ENCODE peak calls at places on chromosome 3, in five cellular contexts. V is WTC11, P is HepG2, Q is K562, W is GM12878. R is an unnamed sample.

GRCh38 chr3:187807086-187807862 is 62.0 kb upstream of the BCL6 start:
- DNase-seq in V (no peak), P (no peak), Q (no peak), W (no peak), R (no peak)

GRCh38 chr3:141384157-141384556 is 15.9 kb downstream of the ZBTB38 start:
- DNase-seq in V (no peak), P (no peak), Q (no peak), W (no peak), R (no peak)

GRCh38 chr3:161337311-161337710 is 34.0 kb downstream of the SPTSSB start:
- DNase-seq in V (no peak), P (no peak), Q (no peak), W (no peak), R (no peak)

GRCh38 chr3:29281265-29282228 is 676 bp downstream of the RBMS3 start:
- DNase-seq in V (no peak), P (no peak), Q (no peak), W (peak), R (peak)

GRCh38 chr3:113117511-113118302 is 93.7 kb upstream of the BOC start:
- DNase-seq in V (no peak), P (no peak), Q (no peak), W (no peak), R (no peak)

GRCh38 chr3:171811059-171811912 is 1.0 kb upstream of the PLD1 start:
- DNase-seq in V (no peak), P (peak), Q (peak), W (no peak), R (peak)

GRCh38 chr3:177062052-177062732 is 135.1 kb downstream of the TBL1XR1 start:
- DNase-seq in V (no peak), P (no peak), Q (no peak), W (no peak), R (no peak)

GRCh38 chr3:29033511-29033910 is 247.4 kb upstream of the RBMS3 start:
- DNase-seq in V (no peak), P (no peak), Q (no peak), W (no peak), R (no peak)

GRCh38 chr3:192122832-192123594 is 604.3 kb downstream of the FGF12 start:
- DNase-seq in V (no peak), P (no peak), Q (no peak), W (peak), R (no peak)

GRCh38 chr3:141060287-141060686 is 9.1 kb downstream of the SPSB4 start:
- DNase-seq in V (no peak), P (no peak), Q (no peak), W (no peak), R (no peak)

GRCh38 chr3:27939940-27940339 is 217.8 kb upstream of the EOMES start:
- DNase-seq in V (no peak), P (peak), Q (no peak), W (no peak), R (no peak)

GRCh38 chr3:177474652-177475051 is 277.4 kb upstream of the TBL1XR1 start:
- DNase-seq in V (no peak), P (peak), Q (no peak), W (no peak), R (no peak)

GRCh38 chr3:31431322-31431721 is 101.4 kb upstream of the STT3B start:
- DNase-seq in V (no peak), P (no peak), Q (no peak), W (no peak), R (no peak)

GRCh38 chr3:89571298-89571697 is 463.9 kb downstream of the EPHA3 start:
- DNase-seq in V (no peak), P (no peak), Q (no peak), W (no peak), R (no peak)

GRCh38 chr3:141845407-141846049 is 30.9 kb upstream of the ATP1B3 start:
- DNase-seq in V (peak), P (no peak), Q (no peak), W (no peak), R (no peak)

DNA sequence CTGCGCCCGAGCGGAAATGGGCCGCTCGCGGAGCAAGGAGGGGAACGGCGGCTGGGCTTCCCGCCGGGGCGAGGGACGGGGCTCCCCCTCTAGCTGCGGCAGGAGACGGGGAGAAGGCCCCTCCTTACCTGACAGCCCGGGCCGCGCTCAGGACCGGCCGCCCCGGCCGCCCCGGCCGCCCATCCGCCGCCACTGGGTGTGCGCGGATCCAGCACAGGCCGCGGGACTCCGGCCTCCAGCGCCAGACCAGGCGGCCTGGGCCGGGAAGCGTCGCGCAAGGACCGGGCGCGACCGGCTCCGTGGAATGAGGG is 296 bp downstream of the TPRA1 start:
- DNase-seq in V (no peak), P (no peak), Q (peak), W (no peak), R (no peak)
- TF ChIP-seq ESRRA in V (no peak), P (no peak), Q (no peak), W (no peak), R (no peak)

DNA sequence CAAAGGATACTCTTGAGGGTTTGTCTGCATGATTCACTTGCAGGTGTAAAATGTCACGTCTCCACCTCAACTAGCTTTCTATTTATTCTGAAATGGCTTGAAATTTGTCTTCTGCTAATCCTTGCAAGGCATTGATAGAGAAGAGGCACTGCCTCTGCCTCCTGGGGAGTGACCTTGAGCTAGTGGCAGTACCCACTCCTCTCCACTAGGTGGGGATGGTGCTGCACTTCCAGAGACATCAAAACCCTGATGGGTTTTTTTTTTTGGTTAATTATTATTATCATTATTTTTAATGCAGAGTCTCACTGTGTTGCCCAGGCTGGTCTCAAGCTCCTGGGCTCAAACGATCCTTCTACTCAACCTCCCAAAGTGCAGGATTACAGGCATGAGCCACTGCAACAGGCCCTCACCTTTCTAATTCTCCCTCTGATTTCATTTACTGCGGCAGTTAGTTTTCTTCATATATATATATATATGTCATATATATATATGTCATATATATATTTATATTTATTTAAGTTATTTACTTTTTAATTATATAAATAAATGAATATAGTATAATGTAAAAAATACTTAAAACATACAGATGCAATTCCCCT is 117.6 kb upstream of the EIF1B start:
- DNase-seq in V (peak), P (peak), Q (peak), W (no peak), R (peak)
- TF ChIP-seq ESRRA in V (no peak), P (no peak), Q (peak), W (no peak), R (no peak)

GRCh38 chr3:23738946-23739345 is 66.8 kb upstream of the UBE2E1 start:
- DNase-seq in V (no peak), P (no peak), Q (no peak), W (no peak), R (peak)
- TF ChIP-seq ESRRA in V (no peak), P (no peak), Q (no peak), W (no peak), R (no peak)

GRCh38 chr3:139312959-139313358 is 30.9 kb upstream of the MRPS22 start:
- DNase-seq in V (no peak), P (no peak), Q (peak), W (no peak), R (peak)
- TF ChIP-seq ESRRA in V (no peak), P (no peak), Q (peak), W (no peak), R (no peak)

DNA sequence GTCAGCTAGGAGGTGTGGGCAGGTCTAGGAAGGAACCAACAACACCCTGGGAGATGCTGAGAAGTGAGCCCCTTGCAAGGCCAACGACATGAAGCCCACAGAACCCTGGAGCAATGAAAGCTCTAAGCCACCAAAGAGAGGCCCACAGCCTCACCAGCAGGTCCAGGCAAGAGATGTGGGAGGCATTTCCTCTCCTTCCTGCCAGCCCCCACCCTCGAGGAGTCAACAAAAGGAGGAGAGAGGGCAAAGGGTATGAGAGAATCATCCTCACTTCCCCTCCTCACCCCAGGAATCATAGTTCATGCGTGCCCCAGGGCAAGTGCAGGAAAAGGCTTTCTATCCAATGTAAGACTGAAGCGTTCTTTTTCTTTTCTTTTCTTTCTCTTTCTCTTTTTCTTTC is 195.8 kb downstream of the SHQ1 start:
- DNase-seq in V (no peak), P (no peak), Q (no peak), W (no peak), R (no peak)
- TF ChIP-seq ESRRA in V (no peak), P (no peak), Q (no peak), W (no peak), R (no peak)

GRCh38 chr3:189983612-189984011 is 137.1 kb downstream of the P3H2 start:
- DNase-seq in V (no peak), P (no peak), Q (no peak), W (no peak), R (no peak)

GRCh38 chr3:189981668-189982067 is 139.0 kb downstream of the P3H2 start:
- DNase-seq in V (no peak), P (no peak), Q (no peak), W (no peak), R (peak)

GRCh38 chr3:189985938-189986337 is 134.8 kb downstream of the P3H2 start:
- DNase-seq in V (no peak), P (no peak), Q (no peak), W (no peak), R (no peak)

GRCh38 chr3:189978753-189979152 is 141.9 kb downstream of the P3H2 start:
- DNase-seq in V (no peak), P (no peak), Q (no peak), W (no peak), R (no peak)

DNA sequence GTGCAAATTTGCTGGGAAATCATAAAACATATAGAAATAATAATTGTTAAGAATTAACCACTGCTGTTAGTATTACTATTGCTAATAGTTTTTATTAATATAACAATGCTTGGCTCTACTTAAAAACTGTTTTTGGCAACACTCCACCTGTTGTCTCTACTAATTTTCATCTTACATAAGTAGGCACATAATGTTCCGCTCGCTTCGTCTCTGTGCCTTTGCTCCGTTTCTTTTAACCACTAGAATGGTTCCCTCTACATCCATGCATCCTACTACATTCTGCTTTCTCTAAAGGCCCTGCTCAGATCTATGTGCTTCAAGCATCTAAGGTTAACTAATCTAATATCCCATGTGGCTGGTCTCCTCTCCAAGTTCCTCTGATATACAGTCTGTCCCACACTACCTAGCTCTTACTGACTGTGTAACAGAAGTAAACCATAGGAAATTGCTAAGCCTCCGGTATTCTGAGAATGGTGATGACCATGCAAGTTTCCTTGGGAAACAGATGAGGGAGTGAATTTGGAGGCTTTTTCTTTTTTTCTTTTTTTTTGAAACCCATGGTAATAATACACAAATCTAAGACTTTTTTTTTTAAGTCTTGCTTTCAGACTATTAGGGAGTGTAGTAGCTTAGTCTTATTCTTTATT is 138.3 kb downstream of the P3H2 start:
- DNase-seq in V (no peak), P (no peak), Q (no peak), W (no peak), R (no peak)
- TF ChIP-seq ESRRA in V (no peak), P (no peak), Q (no peak), W (no peak), R (no peak)

GRCh38 chr3:120561251-120562045 is 34.7 kb upstream of the NDUFB4 start:
- DNase-seq in V (peak), P (peak), Q (peak), W (no peak), R (no peak)
- TF ChIP-seq ESRRA in V (no peak), P (no peak), Q (no peak), W (no peak), R (no peak)

R was measured in A549.